ENCODE peak calls at places on chromosomes 6 and 20, in five cellular contexts. A is spleen, R is GM23338, F is breast epithelium, V is upper lobe of left lung. Z is an unnamed sample.
A peak's percentile ranks its signal among the peaks of the same experiment; 100 is the strongest.

GRCh38 chr6:139029470-139030210 is 1.1 kb downstream of the ABRACL start:
- DNase-seq in R (peak; percentile 73), F (no peak), A (no peak), V (peak; percentile 86), Z (no peak)

GRCh38 chr6:117206951-117207687 is 58.2 kb upstream of the VGLL2 start:
- DNase-seq in V (no peak), R (peak; percentile 51), F (peak; percentile 17), A (no peak), Z (no peak)

GRCh38 chr6:114121913-114122662 is 151.1 kb upstream of the HDAC2 start:
- DNase-seq in F (no peak), V (no peak), R (peak; percentile 73), A (no peak), Z (no peak)

GRCh38 chr6:41199427-41200246 is 1.3 kb downstream of the TREML2 start:
- DNase-seq in F (no peak), A (no peak), V (no peak), R (no peak), Z (peak; percentile 89)

GRCh38 chr20:50321797-50322480 is 131.3 kb downstream of the CEBPB start:
- DNase-seq in V (peak; percentile 80), A (peak; percentile 62), R (no peak), F (peak; percentile 49), Z (no peak)

GRCh38 chr20:42795399-42795798 is 394.3 kb downstream of the PTPRT start:
- DNase-seq in A (no peak), V (no peak), F (no peak), R (no peak), Z (no peak)

GRCh38 chr20:21357851-21358250 is 39.5 kb downstream of the NKX2-4 start:
- DNase-seq in V (no peak), F (no peak), R (no peak), A (no peak), Z (no peak)

GRCh38 chr6:127793396-127793795 is 107.5 kb downstream of the THEMIS start:
- DNase-seq in V (no peak), R (no peak), A (no peak), F (no peak), Z (no peak)

GRCh38 chr6:43149260-43149659 is 21.8 kb upstream of the SRF start:
- DNase-seq in V (no peak), A (no peak), R (no peak), F (no peak), Z (no peak)

GRCh38 chr20:9353180-9353915 is 161.0 kb upstream of the LAMP5 start:
- DNase-seq in A (no peak), V (no peak), F (no peak), R (no peak), Z (no peak)

GRCh38 chr20:39853050-39853449 is 836.0 kb downstream of the MAFB start:
- DNase-seq in F (no peak), R (peak; percentile 19), A (no peak), V (no peak), Z (no peak)

GRCh38 chr6:17289491-17290106 is 8.4 kb downstream of the RBM24 start:
- DNase-seq in F (no peak), V (peak; percentile 93), R (no peak), A (no peak), Z (no peak)
- TF ChIP-seq POLR2AphosphoS5 in F (no peak), V (no peak), R (no peak), A (no peak), Z (peak; percentile 86)

GRCh38 chr20:3612795-3613560 is 50.2 kb downstream of the GFRA4 start:
- DNase-seq in F (no peak), V (peak; percentile 26), A (no peak), R (no peak), Z (peak; percentile 47)
- TF ChIP-seq CTCF in F (no peak), V (no peak), A (no peak), R (peak; percentile 22), Z (no peak)

GRCh38 chr6:37243816-37244370 is 13.7 kb upstream of the TBC1D22B start:
- DNase-seq in R (no peak), F (no peak), A (no peak), V (no peak), Z (no peak)

GRCh38 chr6:37241131-37241530 is 16.4 kb upstream of the TBC1D22B start:
- DNase-seq in F (no peak), A (no peak), V (no peak), R (no peak), Z (no peak)

GRCh38 chr6:37243131-37243815 is 14.3 kb upstream of the TBC1D22B start:
- DNase-seq in F (no peak), R (no peak), V (no peak), A (no peak), Z (no peak)

GRCh38 chr6:37242042-37242428 is 15.5 kb upstream of the TBC1D22B start:
- DNase-seq in F (no peak), R (no peak), V (no peak), A (no peak), Z (no peak)

GRCh38 chr6:37242429-37243052 is 15.0 kb upstream of the TBC1D22B start:
- DNase-seq in V (peak; percentile 50), A (no peak), R (no peak), F (peak; percentile 24), Z (no peak)
- TF ChIP-seq POLR2AphosphoS5 in V (no peak), A (no peak), R (no peak), F (peak; percentile 33), Z (peak; percentile 68)

GRCh38 chr6:107656381-107656780 is 166.5 kb downstream of the SOBP start:
- DNase-seq in V (no peak), A (no peak), R (no peak), F (no peak), Z (no peak)

GRCh38 chr6:107656883-107657282 is 167.0 kb downstream of the SOBP start:
- DNase-seq in V (no peak), F (no peak), R (no peak), A (no peak), Z (no peak)

GRCh38 chr6:107658920-107659879 is 164.9 kb downstream of the SCML4 start:
- DNase-seq in R (no peak), V (no peak), A (no peak), F (no peak), Z (no peak)

GRCh38 chr6:107657373-107657754 is 166.7 kb downstream of the SCML4 start:
- DNase-seq in R (no peak), F (no peak), V (no peak), A (no peak), Z (no peak)

DNA sequence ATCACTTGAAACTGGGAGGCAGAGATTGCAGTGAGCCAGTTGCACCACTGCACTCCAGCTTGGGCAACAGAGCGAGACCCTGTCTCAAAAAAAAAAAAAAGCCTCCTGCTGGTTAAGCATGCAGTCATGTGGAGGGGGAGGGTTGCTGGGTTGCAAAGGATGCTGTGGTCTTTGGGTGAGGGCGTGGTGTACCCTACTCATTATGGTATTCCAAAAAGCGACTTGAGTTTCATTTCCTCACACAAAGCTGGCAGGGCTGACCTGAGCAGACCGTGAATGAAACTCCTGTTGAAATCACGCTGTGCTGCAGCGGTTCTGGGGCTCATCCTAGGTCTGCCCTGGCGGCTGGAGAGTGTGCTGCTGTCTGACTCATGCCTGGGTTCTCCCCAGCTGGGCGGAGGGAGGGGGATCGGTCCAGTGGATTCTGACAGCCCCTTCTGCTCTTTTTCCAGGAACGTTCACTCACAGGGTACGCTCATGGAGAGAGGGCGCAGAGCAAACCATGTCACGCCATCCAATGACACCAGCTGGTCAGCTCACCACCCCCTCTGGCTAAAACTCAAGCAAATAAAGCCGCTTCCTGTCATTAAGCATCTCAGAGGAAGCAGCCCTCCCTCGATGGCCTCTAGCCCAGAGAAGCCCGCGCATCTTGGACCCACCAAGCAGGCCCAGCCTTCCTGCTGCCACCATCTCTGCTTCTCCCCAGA is 166.2 kb downstream of the SCML4 start:
- DNase-seq in V (peak; percentile 40), F (no peak), A (peak; percentile 90), R (peak; percentile 43), Z (no peak)
- TF ChIP-seq CTCF in V (no peak), F (no peak), A (peak; percentile 54), R (no peak), Z (peak; percentile 30)

GRCh38 chr6:109024784-109025183 is 69.9 kb downstream of the SESN1 start:
- DNase-seq in V (no peak), A (no peak), R (peak; percentile 67), F (no peak), Z (no peak)
- TF ChIP-seq POLR2AphosphoS5 in V (no peak), A (no peak), R (no peak), F (no peak), Z (no peak)

GRCh38 chr6:136627191-136627590 is 77.0 kb upstream of the MAP7 start:
- DNase-seq in A (no peak), R (no peak), F (no peak), V (no peak), Z (no peak)
- TF ChIP-seq CTCF in A (no peak), R (no peak), F (no peak), V (no peak), Z (no peak)

DNA sequence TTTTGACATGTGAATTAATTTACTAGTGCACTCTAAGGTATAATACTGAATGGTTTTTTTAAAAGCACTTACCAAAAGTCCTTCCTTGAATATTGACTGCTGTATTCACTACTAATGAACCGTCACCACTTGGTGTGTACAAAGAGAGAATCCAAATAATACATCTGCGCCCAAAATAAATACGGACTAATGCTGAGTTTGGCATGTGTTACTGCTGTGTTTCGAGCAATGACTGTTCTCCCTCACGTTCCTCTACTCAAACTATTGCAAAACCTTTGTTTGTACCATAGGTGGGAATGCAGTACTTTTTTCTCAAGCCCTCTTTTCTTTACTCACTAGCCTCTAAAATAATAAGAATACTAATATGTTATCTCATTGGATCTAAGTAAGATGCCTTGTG is 305.5 kb downstream of the QKI start:
- DNase-seq in V (no peak), F (no peak), R (no peak), A (no peak), Z (no peak)
- TF ChIP-seq POLR2AphosphoS5 in V (no peak), F (no peak), R (no peak), A (no peak), Z (no peak)